ENCODE peak calls at places on chromosomes 3 and 15, in ten cellular contexts. W, P, K, X, S, N, F, Y, V and I are unnamed samples.

GRCh38 chr15:65198571-65198970 is 12.7 kb downstream of the CILP start:
- DNase-seq in W (no peak), P (no peak), K (no peak), X (no peak), S (no peak), N (no peak), F (no peak), Y (no peak), V (no peak), I (no peak)

GRCh38 chr15:91717811-91718210 is 135.7 kb upstream of the SLCO3A1 start:
- DNase-seq in W (no peak), P (no peak), K (no peak), X (no peak), S (no peak), N (no peak), F (no peak), Y (no peak), V (no peak), I (no peak)

GRCh38 chr15:66841953-66842681 is 140.1 kb downstream of the SMAD6 start:
- DNase-seq in W (peak; percentile 96), P (peak; percentile 90), K (no peak), X (peak; percentile 83), S (peak; percentile 84), N (peak; percentile 90), F (peak; percentile 26), Y (peak; percentile 93), V (peak; percentile 27), I (peak; percentile 29)

GRCh38 chr3:157953565-157953964 is 152.7 kb downstream of the SHOX2 start:
- DNase-seq in W (no peak), P (no peak), K (no peak), X (no peak), S (no peak), N (no peak), F (no peak), Y (no peak), V (no peak), I (no peak)

GRCh38 chr15:92091155-92091734 is 237.7 kb downstream of the SLCO3A1 start:
- DNase-seq in W (no peak), P (peak; percentile 90), K (no peak), X (peak; percentile 57), S (peak; percentile 86), N (peak; percentile 47), F (peak; percentile 43), Y (peak; percentile 39), V (peak; percentile 5), I (peak; percentile 41)

GRCh38 chr3:193883551-193883950 is 252.4 kb upstream of the HES1 start:
- DNase-seq in W (no peak), P (no peak), K (no peak), X (no peak), S (no peak), N (peak; percentile 70), F (no peak), Y (peak; percentile 23), V (no peak), I (no peak)

GRCh38 chr3:79366414-79366813 is 401.4 kb downstream of the ROBO1 start:
- DNase-seq in W (peak; percentile 7), P (no peak), K (no peak), X (no peak), S (no peak), N (no peak), F (no peak), Y (peak; percentile 50), V (no peak), I (no peak)

GRCh38 chr3:43733459-43734384 is 43.0 kb downstream of the ABHD5 start:
- DNase-seq in W (peak; percentile 66), P (no peak), K (no peak), X (no peak), S (no peak), N (no peak), F (no peak), Y (peak; percentile 63), V (no peak), I (peak; percentile 31)

GRCh38 chr3:180184806-180185205 is 148.1 kb upstream of the PEX5L start:
- DNase-seq in W (no peak), P (no peak), K (no peak), X (no peak), S (no peak), N (no peak), F (no peak), Y (no peak), V (peak; percentile 6), I (no peak)

GRCh38 chr15:82263350-82263749 is 732 bp downstream of the SAXO2 start:
- DNase-seq in W (no peak), P (no peak), K (no peak), X (no peak), S (peak; percentile 16), N (no peak), F (no peak), Y (no peak), V (no peak), I (no peak)

GRCh38 chr15:39584662-39585393 is 3.9 kb downstream of the THBS1 start:
- DNase-seq in W (peak; percentile 3), P (no peak), K (no peak), X (no peak), S (no peak), N (no peak), F (no peak), Y (peak; percentile 26), V (no peak), I (no peak)